ENCODE peak calls at places on chromosomes 16 and 17, in seven cellular contexts. D, S, L, U, B, E and V are unnamed samples.

GRCh38 chr16:245105-245504 is 10.5 kb downstream of the FAM234A start:
- DNase-seq in D (no peak), S (no peak), L (no peak), U (no peak), B (no peak), E (no peak), V (no peak)

GRCh38 chr17:17151962-17152361 is 54.2 kb downstream of the PLD6 start:
- DNase-seq in D (peak; percentile 78), S (peak; percentile 86), L (no peak), U (peak; percentile 76), B (peak; percentile 85), E (peak; percentile 89), V (peak; percentile 77)

GRCh38 chr17:42704495-42705494 is 22.5 kb downstream of the CNTNAP1 start:
- DNase-seq in D (no peak), S (no peak), L (no peak), U (no peak), B (no peak), E (no peak), V (peak; percentile 12)

GRCh38 chr17:55296699-55297098 is 31.9 kb downstream of the HLF start:
- DNase-seq in D (no peak), S (no peak), L (no peak), U (no peak), B (no peak), E (no peak), V (no peak)

GRCh38 chr17:19317359-19318095 is 45.0 kb downstream of the B9D1 start:
- DNase-seq in D (peak; percentile 94), S (no peak), L (peak; percentile 87), U (peak; percentile 36), B (peak; percentile 78), E (no peak), V (peak; percentile 64)

GRCh38 chr16:57732011-57732410 is 3.6 kb upstream of the KATNB1 start:
- DNase-seq in D (no peak), S (no peak), L (no peak), U (no peak), B (no peak), E (no peak), V (no peak)

GRCh38 chr16:17606460-17606859 is 135.7 kb upstream of the XYLT1 start:
- DNase-seq in D (no peak), S (no peak), L (no peak), U (no peak), B (no peak), E (no peak), V (no peak)

GRCh38 chr17:79556263-79556662 is 54.6 kb downstream of the RBFOX3 start:
- DNase-seq in D (no peak), S (no peak), L (no peak), U (no peak), B (no peak), E (no peak), V (no peak)

GRCh38 chr16:85659805-85660511 is 28.8 kb downstream of the GINS2 start:
- DNase-seq in D (peak; percentile 70), S (no peak), L (peak; percentile 81), U (peak; percentile 70), B (peak; percentile 76), E (peak; percentile 36), V (peak; percentile 71)

GRCh38 chr17:973053-973452 is 6.5 kb downstream of the NXN start:
- DNase-seq in D (no peak), S (no peak), L (no peak), U (no peak), B (no peak), E (peak; percentile 99), V (no peak)

GRCh38 chr17:17419621-17420020 is 57.2 kb upstream of the MED9 start:
- DNase-seq in D (no peak), S (no peak), L (no peak), U (no peak), B (no peak), E (no peak), V (peak; percentile 46)

GRCh38 chr17:39988206-39988810 is 7.7 kb downstream of the PSMD3 start:
- DNase-seq in D (no peak), S (no peak), L (no peak), U (no peak), B (no peak), E (no peak), V (no peak)

GRCh38 chr16:10338426-10338825 is 47.4 kb upstream of the ATF7IP2 start:
- DNase-seq in D (no peak), S (no peak), L (no peak), U (no peak), B (peak; percentile 15), E (peak; percentile 17), V (peak; percentile 22)

GRCh38 chr16:70018254-70018653 is 67.1 kb downstream of the CLEC18A start:
- DNase-seq in D (no peak), S (no peak), L (peak; percentile 42), U (no peak), B (no peak), E (peak; percentile 27), V (no peak)

GRCh38 chr17:8685396-8685795 is 54.9 kb upstream of the MYH10 start:
- DNase-seq in D (no peak), S (no peak), L (no peak), U (no peak), B (no peak), E (no peak), V (no peak)

GRCh38 chr16:56401482-56401881 is 23.9 kb downstream of the AMFR start:
- DNase-seq in D (no peak), S (no peak), L (peak; percentile 22), U (no peak), B (no peak), E (peak; percentile 12), V (no peak)

DNA sequence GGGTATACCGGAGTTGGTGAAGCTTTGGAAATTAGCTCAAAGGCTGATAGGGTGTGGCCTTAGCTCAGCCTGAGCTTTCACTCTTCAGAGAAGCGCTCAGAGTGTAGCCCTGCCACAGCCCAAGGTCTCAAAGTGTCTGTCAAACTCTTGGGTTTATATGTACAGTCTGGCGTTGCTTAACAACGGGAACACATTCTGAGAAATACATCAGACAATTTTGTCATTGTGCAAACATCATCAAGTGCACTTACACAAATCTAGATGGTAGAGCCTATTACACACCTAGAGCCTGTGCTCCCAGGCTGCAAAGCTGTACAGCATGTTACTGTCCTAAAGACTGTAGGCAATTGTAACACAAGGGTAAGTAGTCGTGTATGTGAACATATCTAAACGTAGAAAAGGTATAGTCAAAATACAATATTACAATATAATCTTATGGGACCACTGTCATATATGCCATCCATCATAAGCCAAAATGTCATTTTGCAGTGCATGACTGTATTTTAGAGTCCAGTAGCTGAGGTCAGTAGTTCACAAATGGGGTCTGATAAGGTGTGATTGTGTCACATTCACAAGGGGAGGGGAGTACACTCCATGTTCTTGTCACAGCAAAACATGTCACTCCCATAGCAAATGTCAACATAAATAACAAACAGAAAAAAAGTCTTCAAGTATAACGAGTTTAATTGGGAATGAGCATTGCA is 20.7 kb downstream of the CHAD start:
- DNase-seq in D (no peak), S (no peak), L (no peak), U (no peak), B (no peak), E (no peak), V (no peak)
- H3K9me3 ChIP-seq in D (no peaks in the 10 kb centered on the region), S (no peaks in the 10 kb centered on the region), L (no peaks in the 10 kb centered on the region), U (no peaks in the 10 kb centered on the region), B (no peaks in the 10 kb centered on the region), E (no peaks in the 10 kb centered on the region), V (no peaks in the 10 kb centered on the region)

GRCh38 chr16:72923757-72924156 is 124.2 kb downstream of the ZFHX3 start:
- DNase-seq in D (no peak), S (no peak), L (no peak), U (no peak), B (no peak), E (no peak), V (no peak)

GRCh38 chr16:72922714-72923113 is 125.2 kb downstream of the ZFHX3 start:
- DNase-seq in D (no peak), S (no peak), L (no peak), U (no peak), B (no peak), E (no peak), V (no peak)

GRCh38 chr16:72921106-72921505 is 126.8 kb downstream of the ZFHX3 start:
- DNase-seq in D (no peak), S (no peak), L (no peak), U (no peak), B (no peak), E (no peak), V (no peak)

GRCh38 chr16:72924487-72924886 is 123.4 kb downstream of the ZFHX3 start:
- DNase-seq in D (no peak), S (no peak), L (no peak), U (no peak), B (no peak), E (no peak), V (no peak)

DNA sequence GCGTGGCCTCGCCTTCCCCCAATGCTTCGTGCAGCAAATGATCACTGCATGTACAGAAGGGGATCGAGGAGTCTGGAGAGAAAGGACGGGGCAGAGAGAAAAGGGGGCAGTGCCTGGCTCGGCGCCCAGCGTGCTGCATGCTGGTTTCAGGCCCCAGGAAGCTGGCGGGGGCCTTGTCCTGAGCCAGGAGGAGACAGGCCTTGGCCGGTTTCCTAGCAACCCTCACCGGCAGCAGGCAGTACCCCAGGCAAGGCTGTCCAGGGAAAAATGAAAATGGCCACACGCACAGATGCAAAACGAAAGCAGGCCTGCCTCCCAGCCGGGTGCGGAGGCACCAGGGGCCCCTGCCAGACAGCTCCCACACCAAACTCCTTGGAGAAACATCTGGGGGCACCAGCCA is 126.3 kb downstream of the ZFHX3 start:
- DNase-seq in D (peak; percentile 72), S (no peak), L (no peak), U (no peak), B (peak; percentile 27), E (no peak), V (no peak)
- H3K4me3 ChIP-seq in D (peak overlapping the region; percentile 15), S (peak overlapping the region; percentile 68), L (no peak overlapping the region), U (peak overlapping the region; percentile 13), B (no peak overlapping the region), E (no peak overlapping the region), V (no peak overlapping the region)

GRCh38 chr16:88906535-88907105 is 40.2 kb upstream of the PABPN1L start:
- DNase-seq in D (no peak), S (no peak), L (no peak), U (no peak), B (no peak), E (no peak), V (no peak)
- TF ChIP-seq CTCF in D (no peak), S (no peak), L (no peak), U (no peak), B (no peak), E (no peak), V (no peak)

GRCh38 chr16:3377917-3378316 is 22.2 kb downstream of the OR2C1 start:
- DNase-seq in D (no peak), S (no peak), L (no peak), U (no peak), B (no peak), E (no peak), V (no peak)

DNA sequence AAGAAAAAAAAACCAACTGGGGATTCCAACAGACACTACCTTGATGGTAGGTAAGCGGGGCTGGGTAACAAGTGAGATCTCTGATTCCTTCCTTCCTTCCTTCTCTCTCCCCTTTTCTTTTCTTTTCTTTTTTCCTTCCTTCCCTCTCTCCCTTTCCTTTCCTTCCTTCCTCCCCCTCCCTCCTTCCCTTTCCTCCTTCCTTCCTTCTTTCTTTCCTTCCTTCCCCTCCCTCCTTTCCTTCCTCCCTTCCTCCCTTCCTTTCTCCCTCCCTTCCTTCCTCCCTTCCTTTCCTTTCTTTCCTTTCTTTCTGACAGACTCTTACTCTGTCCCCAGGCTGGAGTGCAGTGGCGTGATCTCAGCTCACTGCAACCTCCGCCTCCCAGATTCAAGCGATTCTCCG is 20.0 kb downstream of the OR2C1 start:
- DNase-seq in D (no peak), S (no peak), L (no peak), U (no peak), B (no peak), E (no peak), V (no peak)
- H3K9me3 ChIP-seq in D (peaks cover 12% of the 10 kb centered on the region), S (peaks cover 74% of the 10 kb centered on the region), L (peaks cover 2% of the 10 kb centered on the region), U (peaks cover 74% of the 10 kb centered on the region), B (no peaks in the 10 kb centered on the region), E (peaks cover 6% of the 10 kb centered on the region), V (peaks cover 26% of the 10 kb centered on the region)